ENCODE peak calls at places on chromosomes 7 and 10, in four cellular contexts. U is B cell; K is EH; J is activated CD4-positive, alpha-beta T cell treated with anti-CD3 and anti-CD28 coated beads for 48 hours. M is an unnamed sample.

GRCh38 chr7:55409474-55410225 is 44.5 kb downstream of the LANCL2 start:
- DNase-seq in U (no peak), K (peak), J (no peak), M (no peak)

GRCh38 chr7:140688341-140688740 is 8.2 kb upstream of the NDUFB2 start:
- DNase-seq in U (no peak), K (no peak), J (no peak), M (no peak)

GRCh38 chr7:138247568-138248328 is 171.5 kb downstream of the AKR1D1 start:
- DNase-seq in U (no peak), K (no peak), J (no peak), M (no peak)

GRCh38 chr10:106355450-106355849 is 809.1 kb downstream of the SORCS1 start:
- DNase-seq in U (no peak), K (peak), J (no peak), M (peak)

GRCh38 chr7:332646-333398 is 42.9 kb downstream of the FOXL3 start:
- DNase-seq in U (peak), K (peak), J (peak), M (peak)

GRCh38 chr7:15305002-15305600 is 256.7 kb downstream of the AGMO start:
- DNase-seq in U (no peak), K (peak), J (peak), M (peak)

GRCh38 chr7:109751241-109751640 is 1181.6 kb downstream of the DNAJB9 start:
- DNase-seq in U (no peak), K (peak), J (no peak), M (peak)

GRCh38 chr7:22697897-22698645 is 28.9 kb upstream of the IL6 start:
- DNase-seq in U (peak), K (no peak), J (peak), M (no peak)

M was measured in bronchial epithelial cell.